ENCODE peak calls at places on chromosomes 13 and 19, in ten cellular contexts. I is activated CD4-positive, alpha-beta T cell treated with anti-CD3 and anti-CD28 coated beads for 24 hours; M is activated T-helper 1 cell treated with anti-CD3 and anti-CD28 coated beads, Interleukin-12 subunit alpha, Interleukin-12 subunit beta, Interleukin-2, Interleukin-4 antibody, amounts not matched to agents 30 ng/mL and 10 ng/mL and 1 ng/mL, durations not matched to agents 14 hours and 24 hours and 36 hours; Q is NCI-H69; B is HAP-1; V is IMR-90; U is ELF-1; E is left lung; S is non-pigmented ciliary epithelial cell; P is T-cell. X is an unnamed sample.

GRCh38 chr19:35274323-35274722 is 5.6 kb downstream of the USF2 start:
- DNase-seq in I (no peak), M (no peak), Q (no peak), B (no peak), V (no peak), U (no peak), E (no peak), S (no peak), P (no peak), X (no peak)

GRCh38 chr19:40225440-40226305 is 816 bp downstream of the CCNP start:
- DNase-seq in I (no peak), M (no peak), Q (peak), B (no peak), V (peak), U (no peak), E (no peak), S (no peak), P (no peak), X (no peak)

GRCh38 chr13:114081761-114082681 is 50.4 kb downstream of the RASA3 start:
- DNase-seq in I (no peak), M (no peak), Q (peak), B (no peak), V (no peak), U (peak), E (no peak), S (no peak), P (no peak), X (no peak)

GRCh38 chr19:480016-480855 is 16.1 kb upstream of the MADCAM1 start:
- DNase-seq in I (no peak), M (no peak), Q (peak), B (peak), V (no peak), U (peak), E (peak), S (no peak), P (peak), X (no peak)

GRCh38 chr13:30355405-30355741 is 48.0 kb upstream of the KATNAL1 start:
- DNase-seq in I (no peak), M (no peak), Q (no peak), B (no peak), V (no peak), U (peak), E (no peak), S (no peak), P (peak), X (no peak)

GRCh38 chr19:11377756-11378155 is 3.3 kb downstream of the SWSAP1 start:
- DNase-seq in I (no peak), M (no peak), Q (no peak), B (no peak), V (peak), U (no peak), E (no peak), S (no peak), P (no peak), X (no peak)

GRCh38 chr13:98686281-98686680 is 66.2 kb downstream of the SLC15A1 start:
- DNase-seq in I (no peak), M (no peak), Q (no peak), B (no peak), V (no peak), U (no peak), E (no peak), S (no peak), P (no peak), X (no peak)

GRCh38 chr19:52066258-52066866 is 17.7 kb upstream of the ZNF432 start:
- DNase-seq in I (no peak), M (no peak), Q (no peak), B (no peak), V (no peak), U (no peak), E (no peak), S (no peak), P (no peak), X (no peak)

GRCh38 chr19:31226536-31226935 is 122.7 kb downstream of the TSHZ3 start:
- DNase-seq in I (no peak), M (no peak), Q (no peak), B (no peak), V (no peak), U (no peak), E (no peak), S (no peak), P (no peak), X (no peak)

GRCh38 chr19:41265376-41266153 is 1.4 kb downstream of the HNRNPUL1 start:
- DNase-seq in I (no peak), M (no peak), Q (peak), B (no peak), V (peak), U (peak), E (peak), S (no peak), P (no peak), X (peak)